ENCODE peak calls at places on chromosomes 11 and 22, in seven cellular contexts. One of them, this sample, is unnamed.
A peak's percentile ranks its signal among the peaks of the same experiment; 100 is the strongest.

GRCh38 chr22:29156507-29156906 is 49.2 kb upstream of the EMID1 start:
- DNase-seq in nephron progenitor cell: peak; percentile 49
- DNase-seq in iris pigment epithelial cell: peak; percentile 26
- DNase-seq in upper lobe of right lung: peak; percentile 51
- DNase-seq in GM23248: peak; percentile 10
- DNase-seq in ELF-1: peak; percentile 77
- DNase-seq in activated CD8-positive, alpha-beta memory T cell treated with anti-CD3 and anti-CD28 coated beads for 48 hours: no peak
- DNase-seq in this sample: peak; percentile 19

GRCh38 chr11:124674168-124674517 is 439 bp downstream of the SPA17 start:
- DNase-seq in ELF-1: peak; percentile 11
- DNase-seq in GM23248: no peak
- DNase-seq in activated CD8-positive, alpha-beta memory T cell treated with anti-CD3 and anti-CD28 coated beads for 48 hours: no peak
- DNase-seq in nephron progenitor cell: no peak
- DNase-seq in upper lobe of right lung: no peak
- DNase-seq in iris pigment epithelial cell: no peak
- DNase-seq in this sample: no peak

GRCh38 chr11:101456812-101457211 is 127.0 kb downstream of the TRPC6 start:
- DNase-seq in GM23248: peak; percentile 67
- DNase-seq in iris pigment epithelial cell: peak; percentile 21
- DNase-seq in nephron progenitor cell: no peak
- DNase-seq in upper lobe of right lung: no peak
- DNase-seq in ELF-1: no peak
- DNase-seq in activated CD8-positive, alpha-beta memory T cell treated with anti-CD3 and anti-CD28 coated beads for 48 hours: no peak
- DNase-seq in this sample: no peak

GRCh38 chr11:59918987-59919589 is 19.1 kb upstream of the OOSP1 start:
- DNase-seq in iris pigment epithelial cell: peak; percentile 42
- DNase-seq in GM23248: peak; percentile 85
- DNase-seq in upper lobe of right lung: no peak
- DNase-seq in nephron progenitor cell: peak; percentile 19
- DNase-seq in activated CD8-positive, alpha-beta memory T cell treated with anti-CD3 and anti-CD28 coated beads for 48 hours: no peak
- DNase-seq in ELF-1: no peak
- DNase-seq in this sample: no peak

GRCh38 chr22:40441761-40442364 is 71.5 kb downstream of the SGSM3 start:
- DNase-seq in ELF-1: no peak
- DNase-seq in iris pigment epithelial cell: no peak
- DNase-seq in activated CD8-positive, alpha-beta memory T cell treated with anti-CD3 and anti-CD28 coated beads for 48 hours: no peak
- DNase-seq in upper lobe of right lung: no peak
- DNase-seq in GM23248: no peak
- DNase-seq in nephron progenitor cell: no peak
- DNase-seq in this sample: no peak

GRCh38 chr11:69483696-69484426 is 2.4 kb downstream of the LINC01488 start:
- DNase-seq in GM23248: no peak
- DNase-seq in iris pigment epithelial cell: no peak
- DNase-seq in activated CD8-positive, alpha-beta memory T cell treated with anti-CD3 and anti-CD28 coated beads for 48 hours: no peak
- DNase-seq in ELF-1: peak; percentile 61
- DNase-seq in upper lobe of right lung: peak; percentile 59
- DNase-seq in nephron progenitor cell: no peak
- DNase-seq in this sample: no peak

GRCh38 chr22:38412435-38413084 is 42.4 kb downstream of the KCNJ4 start:
- DNase-seq in iris pigment epithelial cell: no peak
- DNase-seq in GM23248: peak; percentile 21
- DNase-seq in upper lobe of right lung: peak; percentile 68
- DNase-seq in activated CD8-positive, alpha-beta memory T cell treated with anti-CD3 and anti-CD28 coated beads for 48 hours: peak; percentile 50
- DNase-seq in ELF-1: peak; percentile 62
- DNase-seq in nephron progenitor cell: peak; percentile 39
- DNase-seq in this sample: peak; percentile 44

GRCh38 chr11:94297967-94298576 is 6.3 kb upstream of the IZUMO1R start:
- DNase-seq in ELF-1: peak; percentile 29
- DNase-seq in GM23248: peak; percentile 12
- DNase-seq in activated CD8-positive, alpha-beta memory T cell treated with anti-CD3 and anti-CD28 coated beads for 48 hours: no peak
- DNase-seq in iris pigment epithelial cell: no peak
- DNase-seq in upper lobe of right lung: no peak
- DNase-seq in nephron progenitor cell: no peak
- DNase-seq in this sample: no peak

GRCh38 chr11:28619870-28620540 is 511.8 kb downstream of the METTL15 start:
- DNase-seq in nephron progenitor cell: no peak
- DNase-seq in activated CD8-positive, alpha-beta memory T cell treated with anti-CD3 and anti-CD28 coated beads for 48 hours: no peak
- DNase-seq in iris pigment epithelial cell: peak; percentile 87
- DNase-seq in ELF-1: no peak
- DNase-seq in GM23248: peak; percentile 47
- DNase-seq in upper lobe of right lung: no peak
- DNase-seq in this sample: no peak

GRCh38 chr11:504053-504993 is 2.7 kb downstream of the RNH1 start:
- DNase-seq in activated CD8-positive, alpha-beta memory T cell treated with anti-CD3 and anti-CD28 coated beads for 48 hours: no peak
- DNase-seq in ELF-1: peak; percentile 54
- DNase-seq in iris pigment epithelial cell: peak; percentile 72
- DNase-seq in upper lobe of right lung: peak; percentile 81
- DNase-seq in GM23248: peak; percentile 80
- DNase-seq in nephron progenitor cell: no peak
- DNase-seq in this sample: peak; percentile 50

GRCh38 chr11:36362902-36363301 is 66.8 kb downstream of the PRR5L start:
- DNase-seq in activated CD8-positive, alpha-beta memory T cell treated with anti-CD3 and anti-CD28 coated beads for 48 hours: no peak
- DNase-seq in ELF-1: peak; percentile 48
- DNase-seq in GM23248: peak; percentile 61
- DNase-seq in upper lobe of right lung: no peak
- DNase-seq in nephron progenitor cell: no peak
- DNase-seq in iris pigment epithelial cell: peak; percentile 76
- DNase-seq in this sample: no peak

GRCh38 chr22:47623056-47623739 is 860.7 kb downstream of the TBC1D22A start:
- DNase-seq in activated CD8-positive, alpha-beta memory T cell treated with anti-CD3 and anti-CD28 coated beads for 48 hours: no peak
- DNase-seq in nephron progenitor cell: no peak
- DNase-seq in iris pigment epithelial cell: no peak
- DNase-seq in upper lobe of right lung: peak; percentile 48
- DNase-seq in ELF-1: no peak
- DNase-seq in GM23248: no peak
- DNase-seq in this sample: peak; percentile 24

GRCh38 chr22:23235425-23235824 is 55.1 kb downstream of the BCR start:
- DNase-seq in upper lobe of right lung: no peak
- DNase-seq in nephron progenitor cell: no peak
- DNase-seq in ELF-1: no peak
- DNase-seq in iris pigment epithelial cell: no peak
- DNase-seq in GM23248: no peak
- DNase-seq in activated CD8-positive, alpha-beta memory T cell treated with anti-CD3 and anti-CD28 coated beads for 48 hours: no peak
- DNase-seq in this sample: no peak

GRCh38 chr11:34050536-34050935 is 995 bp upstream of the CAPRIN1 start:
- DNase-seq in GM23248: peak; percentile 93
- DNase-seq in upper lobe of right lung: no peak
- DNase-seq in nephron progenitor cell: no peak
- DNase-seq in ELF-1: no peak
- DNase-seq in activated CD8-positive, alpha-beta memory T cell treated with anti-CD3 and anti-CD28 coated beads for 48 hours: no peak
- DNase-seq in iris pigment epithelial cell: no peak
- DNase-seq in this sample: no peak

GRCh38 chr11:33701302-33701701 is 676 bp upstream of the C11orf91 start:
- DNase-seq in ELF-1: no peak
- DNase-seq in upper lobe of right lung: no peak
- DNase-seq in nephron progenitor cell: no peak
- DNase-seq in iris pigment epithelial cell: peak; percentile 75
- DNase-seq in activated CD8-positive, alpha-beta memory T cell treated with anti-CD3 and anti-CD28 coated beads for 48 hours: no peak
- DNase-seq in GM23248: peak; percentile 79
- DNase-seq in this sample: no peak

GRCh38 chr11:299081-299891 is at the start of gene IFITM5:
- DNase-seq in iris pigment epithelial cell: no peak
- DNase-seq in upper lobe of right lung: peak; percentile 64
- DNase-seq in ELF-1: no peak
- DNase-seq in activated CD8-positive, alpha-beta memory T cell treated with anti-CD3 and anti-CD28 coated beads for 48 hours: no peak
- DNase-seq in nephron progenitor cell: no peak
- DNase-seq in GM23248: no peak
- DNase-seq in this sample: no peak

GRCh38 chr11:69010361-69010891 is 2.6 kb downstream of the MRGPRF start:
- DNase-seq in nephron progenitor cell: no peak
- DNase-seq in ELF-1: peak; percentile 28
- DNase-seq in iris pigment epithelial cell: no peak
- DNase-seq in activated CD8-positive, alpha-beta memory T cell treated with anti-CD3 and anti-CD28 coated beads for 48 hours: no peak
- DNase-seq in GM23248: peak; percentile 59
- DNase-seq in upper lobe of right lung: peak; percentile 35
- DNase-seq in this sample: no peak

GRCh38 chr11:120748485-120748814 is 236.9 kb downstream of the GRIK4 start:
- DNase-seq in activated CD8-positive, alpha-beta memory T cell treated with anti-CD3 and anti-CD28 coated beads for 48 hours: no peak
- DNase-seq in GM23248: no peak
- DNase-seq in nephron progenitor cell: no peak
- DNase-seq in upper lobe of right lung: no peak
- DNase-seq in ELF-1: peak; percentile 14
- DNase-seq in iris pigment epithelial cell: no peak
- DNase-seq in this sample: no peak

This sample was measured in left lobe of liver.